ENCODE peak calls at places on chromosome 14, in eight cellular contexts. A, S, B, Z, L, D, M and P are unnamed samples.
A peak's percentile ranks its signal among the peaks of the same experiment; 100 is the strongest.

GRCh38 chr14:39581474-39581873 is 149.2 kb upstream of the FBXO33 start:
- DNase-seq in S (no peak), D (no peak), B (peak; percentile 9), Z (no peak), A (no peak), L (no peak), M (peak; percentile 16), P (peak; percentile 2)

GRCh38 chr14:52013984-52014600 is 24.7 kb downstream of the RTRAF start:
- DNase-seq in D (no peak), L (no peak), S (peak; percentile 44), Z (no peak), A (peak; percentile 48), B (no peak), M (no peak), P (no peak)

GRCh38 chr14:80211143-80212024 is at the start of gene DIO2:
- DNase-seq in S (no peak), Z (no peak), A (peak; percentile 56), L (no peak), M (peak; percentile 21), B (peak; percentile 72), D (no peak), P (no peak)

GRCh38 chr14:103105580-103106168 is 11.1 kb downstream of the EXOC3L4 start:
- DNase-seq in L (no peak), B (peak; percentile 96), Z (no peak), D (no peak), A (no peak), M (no peak), S (no peak), P (no peak)

GRCh38 chr14:31059152-31059924 is 33.2 kb upstream of the STRN3 start:
- DNase-seq in D (no peak), L (no peak), Z (peak; percentile 64), A (peak; percentile 49), S (peak; percentile 12), B (peak; percentile 8), M (peak; percentile 75), P (no peak)

GRCh38 chr14:67187826-67188225 is 1.4 kb upstream of the GARIN2 start:
- DNase-seq in D (no peak), L (no peak), B (no peak), M (peak; percentile 95), A (no peak), S (no peak), Z (no peak), P (no peak)

GRCh38 chr14:99862111-99862510 is 68.9 kb downstream of the EML1 start:
- DNase-seq in S (no peak), M (peak; percentile 49), D (no peak), A (no peak), L (no peak), Z (no peak), B (no peak), P (no peak)

GRCh38 chr14:96037891-96038557 is 1.1 kb upstream of the C14orf132 start:
- DNase-seq in D (no peak), M (no peak), S (peak; percentile 50), L (no peak), Z (peak; percentile 80), B (no peak), A (peak; percentile 40), P (no peak)

GRCh38 chr14:68563256-68564131 is 229.4 kb downstream of the ZFP36L1 start:
- DNase-seq in M (peak; percentile 80), A (no peak), Z (no peak), L (no peak), D (no peak), B (no peak), S (no peak), P (no peak)

GRCh38 chr14:85002846-85003245 is 527.1 kb upstream of the FLRT2 start:
- DNase-seq in S (no peak), A (no peak), L (no peak), D (no peak), Z (no peak), B (no peak), M (no peak), P (no peak)

GRCh38 chr14:75188520-75189267 is 12.3 kb upstream of the TMED10 start:
- DNase-seq in L (no peak), A (no peak), D (no peak), S (no peak), M (no peak), B (no peak), Z (no peak), P (no peak)

GRCh38 chr14:53411110-53411509 is 258.0 kb upstream of the DDHD1 start:
- DNase-seq in B (no peak), S (no peak), L (no peak), M (peak; percentile 57), D (no peak), A (no peak), Z (no peak), P (no peak)

GRCh38 chr14:104048758-104049496 is 36.6 kb upstream of the ASPG start:
- DNase-seq in B (no peak), S (no peak), Z (no peak), D (no peak), M (peak; percentile 45), A (no peak), L (no peak), P (no peak)

GRCh38 chr14:68794130-68794855 is 1.4 kb upstream of the ZFP36L1 start:
- DNase-seq in B (peak; percentile 42), D (peak; percentile 70), L (peak; percentile 85), M (peak; percentile 92), S (peak; percentile 31), Z (peak; percentile 95), A (peak; percentile 90), P (peak; percentile 82)

GRCh38 chr14:68306934-68307758 is 485.7 kb downstream of the ZFP36L1 start:
- DNase-seq in B (peak; percentile 38), D (no peak), A (no peak), Z (no peak), L (no peak), M (peak; percentile 41), S (peak; percentile 17), P (no peak)

GRCh38 chr14:21748869-21749303 is 75.3 kb upstream of the OR4E1 start:
- DNase-seq in B (peak; percentile 77), S (peak; percentile 65), L (peak; percentile 25), Z (no peak), M (peak; percentile 32), D (no peak), A (peak; percentile 18), P (peak; percentile 53)

GRCh38 chr14:41913398-41913797 is 306.7 kb downstream of the LRFN5 start:
- DNase-seq in A (no peak), L (no peak), M (no peak), B (no peak), S (no peak), D (no peak), Z (no peak), P (no peak)

GRCh38 chr14:62162998-62163589 is 400.9 kb downstream of the SNAPC1 start:
- DNase-seq in Z (no peak), B (peak; percentile 81), M (peak; percentile 70), A (no peak), L (no peak), D (no peak), S (peak; percentile 57), P (peak; percentile 2)

GRCh38 chr14:35539969-35540368 is 6.0 kb downstream of the INSM2 start:
- DNase-seq in M (no peak), B (no peak), D (no peak), Z (no peak), S (no peak), L (no peak), A (no peak), P (no peak)

GRCh38 chr14:87638196-87638595 is 354.8 kb downstream of the GALC start:
- DNase-seq in A (no peak), Z (no peak), M (no peak), B (no peak), S (no peak), L (no peak), D (no peak), P (no peak)